ENCODE peak calls at places on chromosomes 12 and 14, in six cellular contexts. X is fibroblast of lung, O is thyroid gland, R is AG09309, Z is dorsolateral prefrontal cortex, B is cardiac muscle cell. U is an unnamed sample.

GRCh38 chr14:32561520-32561919 is 232.4 kb downstream of the AKAP6 start:
- DNase-seq in X (no peak), O (no peak), R (peak), Z (no peak), B (peak), U (peak)

GRCh38 chr14:75174066-75174465 is 2.3 kb downstream of the TMED10 start:
- DNase-seq in X (no peak), O (no peak), R (no peak), Z (no peak), B (no peak), U (no peak)

GRCh38 chr12:123908884-123909807 is 63.5 kb downstream of the CCDC92 start:
- DNase-seq in X (no peak), O (no peak), R (no peak), Z (no peak), B (no peak), U (no peak)

GRCh38 chr14:23926543-23926942 is 27.0 kb upstream of the DHRS4 start:
- DNase-seq in X (no peak), O (no peak), R (no peak), Z (no peak), B (no peak), U (no peak)

GRCh38 chr12:122228092-122228491 is 2.2 kb upstream of the DIABLO start:
- DNase-seq in X (no peak), O (no peak), R (no peak), Z (no peak), B (no peak), U (no peak)

GRCh38 chr12:31219521-31219920 is 106.4 kb downstream of the SINHCAF start:
- DNase-seq in X (no peak), O (no peak), R (no peak), Z (no peak), B (no peak), U (no peak)

GRCh38 chr14:101082036-101082435 is 178.5 kb upstream of the RTL1 start:
- DNase-seq in X (no peak), O (no peak), R (no peak), Z (no peak), B (no peak), U (no peak)

GRCh38 chr14:36515896-36516718 is 3.9 kb downstream of the NKX2-1 start:
- DNase-seq in X (no peak), O (peak), R (no peak), Z (no peak), B (no peak), U (no peak)

GRCh38 chr14:76546426-76547221 is 170.7 kb downstream of the ESRRB start:
- DNase-seq in X (no peak), O (peak), R (no peak), Z (no peak), B (peak), U (no peak)

GRCh38 chr12:50517456-50518048 is 12.8 kb downstream of the DIP2B start:
- DNase-seq in X (peak), O (no peak), R (no peak), Z (no peak), B (no peak), U (peak)

GRCh38 chr14:79044894-79045624 is 874.9 kb downstream of the NRXN3 start:
- DNase-seq in X (peak), O (no peak), R (peak), Z (no peak), B (no peak), U (peak)

GRCh38 chr14:54597795-54598443 is 31.0 kb downstream of the SAMD4A start:
- DNase-seq in X (peak), O (no peak), R (no peak), Z (no peak), B (no peak), U (no peak)

GRCh38 chr12:84874125-84874824 is 38.3 kb downstream of the SLC6A15 start:
- DNase-seq in X (peak), O (no peak), R (peak), Z (no peak), B (peak), U (peak)

GRCh38 chr14:61925043-61925442 is 162.8 kb downstream of the SNAPC1 start:
- DNase-seq in X (peak), O (peak), R (no peak), Z (no peak), B (peak), U (peak)

GRCh38 chr12:123532021-123532420 is 1.5 kb downstream of the RILPL1 start:
- DNase-seq in X (no peak), O (no peak), R (no peak), Z (no peak), B (no peak), U (peak)

GRCh38 chr14:106622200-106622745 is 1095.9 kb downstream of the TMEM121 start:
- DNase-seq in X (no peak), O (no peak), R (no peak), Z (no peak), B (no peak), U (no peak)

GRCh38 chr12:32558941-32559340 is 120.2 kb upstream of the DNM1L start:
- DNase-seq in X (peak), O (no peak), R (peak), Z (no peak), B (no peak), U (peak)

GRCh38 chr14:50230601-50231474 is 540 bp downstream of the SOS2 start:
- DNase-seq in X (peak), O (peak), R (peak), Z (peak), B (peak), U (peak)

GRCh38 chr14:90758959-90759358 is 57.3 kb downstream of the TTC7B start:
- DNase-seq in X (peak), O (peak), R (no peak), Z (peak), B (no peak), U (peak)

GRCh38 chr12:49874142-49874897 is 29.4 kb downstream of the FAIM2 start:
- DNase-seq in X (peak), O (peak), R (no peak), Z (no peak), B (no peak), U (peak)

GRCh38 chr12:116524964-116525379 is 34.2 kb upstream of the MAP1LC3B2 start:
- DNase-seq in X (peak), O (no peak), R (no peak), Z (no peak), B (no peak), U (peak)

GRCh38 chr14:100340454-100340813 is 17.3 kb downstream of the SLC25A47 start:
- DNase-seq in X (no peak), O (no peak), R (no peak), Z (peak), B (no peak), U (no peak)

GRCh38 chr12:28781671-28782652 is 367.1 kb upstream of the FAR2 start:
- DNase-seq in X (no peak), O (no peak), R (no peak), Z (no peak), B (no peak), U (no peak)

GRCh38 chr14:38238332-38238731 is 17.6 kb downstream of the CLEC14A start:
- DNase-seq in X (peak), O (no peak), R (no peak), Z (no peak), B (no peak), U (peak)

GRCh38 chr12:50182461-50182860 is 15.3 kb upstream of the CERS5 start:
- DNase-seq in X (no peak), O (no peak), R (no peak), Z (no peak), B (no peak), U (no peak)

GRCh38 chr12:124188561-124189405 is 106.1 kb upstream of the RFLNA start:
- DNase-seq in X (no peak), O (no peak), R (no peak), Z (no peak), B (no peak), U (no peak)

GRCh38 chr12:54624316-54625279 is 10.1 kb downstream of the LACRT start:
- DNase-seq in X (no peak), O (no peak), R (no peak), Z (no peak), B (peak), U (peak)

GRCh38 chr14:68408680-68409079 is 384.2 kb downstream of the ZFP36L1 start:
- DNase-seq in X (peak), O (no peak), R (no peak), Z (no peak), B (no peak), U (peak)

GRCh38 chr14:67413806-67414769 is 2.1 kb upstream of the PLEK2 start:
- DNase-seq in X (peak), O (peak), R (peak), Z (no peak), B (no peak), U (peak)

GRCh38 chr12:25962932-25963525 is 4.5 kb downstream of the RASSF8 start:
- DNase-seq in X (no peak), O (no peak), R (no peak), Z (no peak), B (no peak), U (no peak)

GRCh38 chr12:52506858-52507715 is 13.1 kb downstream of the KRT5 start:
- DNase-seq in X (peak), O (no peak), R (peak), Z (no peak), B (peak), U (peak)

GRCh38 chr14:64098120-64098519 is 196.1 kb downstream of the ESR2 start:
- DNase-seq in X (no peak), O (no peak), R (no peak), Z (no peak), B (no peak), U (no peak)

GRCh38 chr14:88170333-88170732 is 152.7 kb downstream of the KCNK10 start:
- DNase-seq in X (no peak), O (no peak), R (no peak), Z (no peak), B (no peak), U (no peak)

GRCh38 chr12:107092669-107093546 is 441 bp downstream of the CRY1 start:
- DNase-seq in X (no peak), O (peak), R (no peak), Z (peak), B (peak), U (no peak)

GRCh38 chr14:20632448-20632830 is 9.1 kb downstream of the OR6S1 start:
- DNase-seq in X (no peak), O (no peak), R (no peak), Z (no peak), B (no peak), U (no peak)
- H3K4me3 ChIP-seq in X (peak), O (no peak), R (peak), Z (peak), B (peak), U (peak)

DNA sequence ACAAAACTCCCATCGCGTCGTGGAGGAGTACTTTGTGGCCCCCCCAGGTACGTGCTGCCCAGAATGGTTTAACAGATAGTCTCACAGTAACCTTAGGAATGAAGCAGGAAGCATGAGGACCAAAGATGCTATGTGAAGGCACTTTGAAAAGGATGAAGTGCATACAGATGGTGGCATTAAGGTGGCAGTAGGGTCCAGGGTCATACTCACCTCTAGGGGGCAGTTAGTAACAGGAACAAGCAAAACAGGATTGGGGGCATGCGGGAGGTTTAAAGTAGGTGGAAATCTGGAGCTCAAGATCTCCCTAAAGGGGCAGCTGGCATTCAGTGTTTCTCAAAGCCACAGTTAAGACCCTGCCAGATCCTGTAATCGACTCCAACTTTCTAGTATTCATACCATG is 10.9 kb downstream of the GATC start:
- DNase-seq in X (no peak), O (no peak), R (no peak), Z (no peak), B (peak), U (no peak)
- TF ChIP-seq CTCF in X (no peak), O (no peak), R (peak), Z (no peak), B (peak), U (peak)

GRCh38 chr12:66217342-66217929 is 28.4 kb downstream of the IRAK3 start:
- DNase-seq in X (no peak), O (no peak), R (no peak), Z (no peak), B (no peak), U (no peak)
- H3K4me3 ChIP-seq in X (no peak), O (no peak), R (no peak), Z (no peak), B (no peak), U (no peak)

GRCh38 chr12:18160901-18161300 is 70.9 kb upstream of the RERGL start:
- DNase-seq in X (no peak), O (no peak), R (no peak), Z (no peak), B (no peak), U (no peak)

GRCh38 chr12:18153826-18154225 is 63.8 kb upstream of the RERGL start:
- DNase-seq in X (no peak), O (no peak), R (no peak), Z (no peak), B (no peak), U (no peak)

GRCh38 chr12:18158774-18159557 is 69.0 kb upstream of the RERGL start:
- DNase-seq in X (peak), O (no peak), R (no peak), Z (no peak), B (peak), U (peak)
- TF ChIP-seq CTCF in X (peak), O (no peak), R (peak), Z (peak), B (peak), U (peak)

U was measured in foreskin fibroblast.